ENCODE peak calls at places on chromosome 6, in ten cellular contexts. O is thoracic aorta, E is suprapubic skin, Y is Karpas-422, S is tibial nerve, D is Peyer's patch, F is neuronal stem cell, U is GM23248, N is ovary, R is small intestine. V is an unnamed sample.

GRCh38 chr6:133169901-133170300 is 71.3 kb upstream of the EYA4 start:
- DNase-seq in N (no peak), F (no peak), R (no peak), D (no peak), E (no peak), U (no peak), Y (no peak), S (no peak), O (no peak), V (no peak)

GRCh38 chr6:8958894-8959511 is 523.7 kb upstream of the SLC35B3 start:
- DNase-seq in Y (no peak), O (no peak), D (no peak), E (no peak), R (no peak), F (no peak), U (peak), S (no peak), N (no peak), V (no peak)

GRCh38 chr6:53837875-53838806 is 43.3 kb downstream of the LRRC1 start:
- DNase-seq in O (no peak), R (no peak), E (no peak), F (peak), S (no peak), U (no peak), Y (no peak), D (no peak), N (no peak), V (peak)

GRCh38 chr6:126388235-126388634 is 48.3 kb downstream of the CENPW start:
- DNase-seq in R (no peak), Y (no peak), E (no peak), F (no peak), D (no peak), U (no peak), N (no peak), S (no peak), O (no peak), V (no peak)

GRCh38 chr6:80553071-80553740 is 446.7 kb downstream of the BCKDHB start:
- DNase-seq in U (no peak), F (peak), Y (no peak), D (no peak), E (no peak), R (no peak), N (no peak), O (no peak), S (no peak), V (no peak)

GRCh38 chr6:73180718-73181619 is 44.3 kb downstream of the KHDC1L start:
- DNase-seq in D (no peak), E (no peak), R (peak), Y (peak), O (no peak), U (peak), N (no peak), F (peak), S (peak), V (no peak)

GRCh38 chr6:23413327-23414203 is 712.5 kb upstream of the NRSN1 start:
- DNase-seq in S (no peak), E (no peak), R (no peak), D (no peak), N (no peak), F (no peak), Y (no peak), O (no peak), U (peak), V (no peak)

GRCh38 chr6:4971851-4972250 is 32.0 kb downstream of the RPP40 start:
- DNase-seq in U (no peak), F (no peak), S (no peak), R (no peak), N (no peak), Y (no peak), E (no peak), O (no peak), D (no peak), V (no peak)

GRCh38 chr6:37365791-37366190 is 12.0 kb downstream of the RNF8 start:
- DNase-seq in D (no peak), E (no peak), U (peak), R (peak), O (no peak), S (no peak), F (no peak), N (no peak), Y (peak), V (no peak)

GRCh38 chr6:87731818-87732661 is 30.0 kb upstream of the AKIRIN2 start:
- DNase-seq in S (peak), R (peak), U (peak), D (peak), O (peak), Y (no peak), F (no peak), N (peak), E (peak), V (peak)

DNA sequence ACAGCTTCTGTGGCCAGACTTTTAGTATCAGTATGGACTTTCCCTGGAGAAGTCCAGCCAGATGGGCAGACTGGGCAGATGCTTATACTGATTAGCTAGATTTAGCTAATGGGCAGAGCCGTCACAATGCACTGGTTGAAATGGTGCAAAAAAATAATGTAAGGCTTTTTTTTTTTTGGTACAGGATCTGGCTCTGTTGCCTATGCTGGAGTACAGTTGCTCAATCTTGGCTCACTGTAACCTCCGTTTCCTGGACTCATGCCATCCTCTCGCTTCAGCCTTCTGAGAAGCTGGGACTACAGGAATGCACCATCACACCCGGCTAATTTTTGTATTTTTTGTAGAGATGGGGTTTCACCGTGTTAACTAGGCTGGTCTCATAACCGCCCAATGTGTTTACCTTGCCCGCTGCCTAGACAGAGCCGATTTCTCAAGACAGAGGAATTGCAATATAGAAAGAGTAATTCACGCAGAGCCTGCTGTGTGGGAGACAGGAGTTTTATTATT is 16.4 kb upstream of the KIFC1 start:
- DNase-seq in R (peak), O (peak), F (no peak), E (peak), D (no peak), S (peak), Y (no peak), U (peak), N (peak), V (no peak)
- H3K27ac ChIP-seq in R (peak), O (peak), F (no peak), E (peak), D (no peak), S (peak), Y (no peak), U (peak), N (no peak), V (no peak)

DNA sequence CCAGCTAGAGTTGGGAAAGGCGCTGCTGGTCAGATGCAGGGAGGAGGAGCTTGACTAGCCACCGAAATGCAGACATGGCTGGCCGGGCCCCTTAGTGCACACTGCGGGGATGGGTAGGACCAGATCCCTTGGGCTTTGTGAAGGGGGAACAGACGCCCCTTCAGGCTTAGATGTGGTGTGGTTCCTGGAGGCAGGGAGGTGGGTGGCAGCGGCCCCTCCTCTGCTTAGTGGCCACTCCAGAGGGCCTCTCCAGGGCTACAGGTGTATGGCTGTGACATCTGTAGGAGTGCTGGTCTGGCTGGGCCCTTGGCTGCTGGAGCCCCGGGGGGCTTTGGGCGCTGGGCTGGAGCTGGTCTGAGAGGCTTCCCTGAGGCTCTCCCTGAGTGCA is 5.9 kb downstream of the CCND3 start:
- DNase-seq in E (no peak), R (no peak), O (no peak), S (no peak), F (no peak), U (no peak), N (no peak), D (no peak), Y (peak), V (no peak)
- H3K4me3 ChIP-seq in E (no peak), R (no peak), O (no peak), S (no peak), F (no peak), U (no peak), N (no peak), D (no peak), Y (peak), V (no peak)

GRCh38 chr6:10407674-10408054 is 7.2 kb downstream of the TFAP2A start:
- DNase-seq in R (no peak), D (no peak), N (no peak), Y (no peak), E (no peak), U (no peak), F (no peak), S (no peak), O (no peak), V (no peak)

GRCh38 chr6:10410214-10410873 is 4.5 kb downstream of the TFAP2A start:
- DNase-seq in R (no peak), Y (no peak), F (no peak), N (no peak), U (no peak), O (no peak), E (no peak), D (no peak), S (no peak), V (no peak)

GRCh38 chr6:10409766-10410209 is 5.1 kb downstream of the TFAP2A start:
- DNase-seq in U (no peak), O (no peak), E (no peak), S (no peak), F (no peak), N (no peak), Y (no peak), D (no peak), R (no peak), V (no peak)

GRCh38 chr6:10411131-10411914 is 3.6 kb downstream of the TFAP2A start:
- DNase-seq in E (no peak), N (no peak), D (no peak), F (no peak), U (peak), S (no peak), R (no peak), O (no peak), Y (no peak), V (no peak)

DNA sequence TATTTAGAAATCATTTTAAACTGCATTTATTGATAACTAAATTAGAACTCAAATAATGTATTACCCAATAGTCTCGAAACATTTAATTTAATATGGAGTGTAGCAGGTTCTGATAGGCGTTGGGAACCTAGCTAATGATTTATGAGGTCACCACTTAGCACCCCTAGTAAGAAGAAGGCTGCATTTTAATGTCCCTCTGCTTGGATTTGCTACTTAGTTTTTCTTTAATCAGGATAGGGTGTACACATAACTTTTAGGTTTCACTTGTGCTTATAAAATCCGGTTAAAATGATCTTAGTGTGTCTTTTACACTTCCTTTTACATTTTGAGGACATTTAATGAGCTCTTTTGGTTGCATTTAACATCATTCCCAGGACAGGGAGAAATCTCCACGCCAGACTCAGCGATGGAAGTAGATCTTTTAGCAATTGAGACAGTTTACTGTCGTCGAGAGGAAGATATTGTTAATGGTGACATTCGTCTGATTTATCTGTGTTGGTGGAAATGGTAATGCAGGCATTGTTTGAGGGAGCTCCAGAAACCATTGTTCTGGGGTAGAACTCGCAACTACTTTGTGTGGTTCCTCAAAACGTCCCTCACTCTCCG is 5.6 kb downstream of the TFAP2A start:
- DNase-seq in F (no peak), S (no peak), N (no peak), Y (no peak), O (no peak), R (no peak), D (no peak), E (no peak), U (no peak), V (no peak)
- H3K27ac ChIP-seq in F (no peak), S (no peak), N (no peak), Y (no peak), O (no peak), R (no peak), D (no peak), E (peak), U (peak), V (no peak)

GRCh38 chr6:142903806-142904205 is 41.2 kb downstream of the HIVEP2 start:
- DNase-seq in S (no peak), Y (no peak), O (no peak), E (no peak), R (no peak), N (no peak), U (peak), D (no peak), F (no peak), V (no peak)
- H3K4me3 ChIP-seq in S (no peak), Y (no peak), O (no peak), E (no peak), R (no peak), N (no peak), U (peak), D (no peak), F (no peak), V (no peak)

GRCh38 chr6:107600936-107601335 is 111.0 kb downstream of the SOBP start:
- DNase-seq in F (peak), S (peak), D (no peak), U (peak), N (peak), O (no peak), E (no peak), Y (no peak), R (peak), V (no peak)

GRCh38 chr6:107601406-107601805 is 111.5 kb downstream of the SOBP start:
- DNase-seq in E (no peak), F (no peak), O (no peak), R (no peak), Y (no peak), N (no peak), U (no peak), D (no peak), S (no peak), V (no peak)

GRCh38 chr6:107599043-107599442 is 109.1 kb downstream of the SOBP start:
- DNase-seq in D (no peak), R (no peak), O (no peak), Y (no peak), F (no peak), U (no peak), N (no peak), E (no peak), S (no peak), V (no peak)

GRCh38 chr6:107598091-107598490 is 108.2 kb downstream of the SOBP start:
- DNase-seq in E (no peak), F (no peak), D (no peak), U (no peak), O (no peak), N (no peak), S (no peak), Y (no peak), R (no peak), V (no peak)

GRCh38 chr6:107600111-107600510 is 110.2 kb downstream of the SOBP start:
- DNase-seq in F (no peak), S (no peak), Y (no peak), D (no peak), R (no peak), E (no peak), O (no peak), N (no peak), U (no peak), V (no peak)
- H3K27ac ChIP-seq in F (no peak), S (no peak), Y (peak), D (no peak), R (no peak), E (no peak), O (no peak), N (no peak), U (no peak), V (no peak)

DNA sequence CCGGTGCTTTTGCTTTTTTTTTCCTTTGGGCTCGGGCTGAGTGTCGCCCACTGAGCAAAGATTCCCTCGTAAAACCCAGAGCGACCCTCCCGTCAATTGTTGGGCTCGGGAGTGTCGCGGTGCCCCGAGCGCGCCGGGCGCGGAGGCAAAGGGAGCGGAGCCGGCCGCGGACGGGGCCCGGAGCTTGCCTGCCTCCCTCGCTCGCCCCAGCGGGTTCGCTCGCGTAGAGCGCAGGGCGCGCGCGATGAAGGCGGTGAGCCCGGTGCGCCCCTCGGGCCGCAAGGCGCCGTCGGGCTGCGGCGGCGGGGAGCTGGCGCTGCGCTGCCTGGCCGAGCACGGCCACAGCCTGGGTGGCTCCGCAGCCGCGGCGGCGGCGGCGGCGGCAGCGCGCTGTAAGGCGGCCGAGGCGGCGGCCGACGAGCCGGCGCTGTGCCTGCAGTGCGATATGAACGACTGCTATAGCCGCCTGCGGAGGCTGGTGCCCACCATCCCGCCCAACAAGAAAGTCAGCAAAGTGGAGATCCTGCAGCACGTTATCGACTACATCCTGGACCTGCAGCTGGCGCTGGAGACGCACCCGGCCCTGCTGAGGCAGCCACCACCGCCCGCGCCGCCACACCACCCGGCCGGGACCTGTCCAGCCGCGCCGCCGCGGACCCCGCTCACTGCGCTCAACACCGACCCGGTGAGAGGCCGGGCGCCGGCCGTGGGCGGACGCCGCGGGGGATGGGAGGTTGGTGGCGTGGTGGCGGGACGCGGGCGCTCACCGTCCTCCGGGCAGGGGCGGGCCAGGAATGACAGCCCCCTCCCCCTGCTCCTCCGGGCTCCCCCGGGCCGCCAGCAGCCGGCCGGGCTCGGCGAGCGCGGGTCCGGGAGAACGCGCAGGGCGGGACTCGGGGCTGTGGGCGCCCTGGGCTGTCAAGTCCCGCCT is 606 bp downstream of the ID4 start:
- DNase-seq in F (peak), Y (no peak), R (peak), N (peak), O (no peak), U (peak), D (peak), E (peak), S (no peak), V (no peak)
- H3K4me3 ChIP-seq in F (peak), Y (no peak), R (peak), N (peak), O (peak), U (peak), D (peak), E (peak), S (peak), V (peak)